ENCODE peak calls at places on chromosomes 3 and 15, in nine cellular contexts. B is DMS 273 treated with DMSO at 0.1 percent for 48 hours, L is T-helper 1 cell, Y is LHCN-M2, N is cardiac muscle cell, U is EH, X is NCI-H2081, G is BJ, W is myocyte. A is an unnamed sample.

GRCh38 chr3:9175421-9175820 is 74.0 kb downstream of the SRGAP3 start:
- DNase-seq in B (no peak), L (no peak), Y (no peak), N (no peak), U (peak; percentile 41), X (no peak), G (no peak), W (peak; percentile 15), A (peak; percentile 83)

GRCh38 chr15:32669870-32670623 is 28.5 kb downstream of the SCG5 start:
- DNase-seq in B (no peak), L (no peak), Y (no peak), N (peak; percentile 85), U (peak; percentile 92), X (no peak), G (peak; percentile 87), W (no peak), A (no peak)

GRCh38 chr3:181974198-181974597 is 262.5 kb downstream of the SOX2 start:
- DNase-seq in B (no peak), L (no peak), Y (no peak), N (no peak), U (no peak), X (no peak), G (no peak), W (no peak), A (peak; percentile 7)

GRCh38 chr3:52402706-52403270 is 42.1 kb downstream of the SEMA3G start:
- DNase-seq in B (no peak), L (no peak), Y (no peak), N (no peak), U (no peak), X (no peak), G (no peak), W (no peak), A (no peak)

GRCh38 chr3:78712270-78712669 is 1055.5 kb downstream of the ROBO1 start:
- DNase-seq in B (no peak), L (no peak), Y (no peak), N (no peak), U (no peak), X (no peak), G (no peak), W (no peak), A (no peak)

GRCh38 chr3:136621628-136622027 is 130.6 kb downstream of the STAG1 start:
- DNase-seq in B (no peak), L (no peak), Y (peak; percentile 35), N (peak; percentile 66), U (peak; percentile 50), X (no peak), G (peak; percentile 9), W (no peak), A (no peak)

GRCh38 chr15:65245096-65245849 is 34.0 kb upstream of the CILP start:
- DNase-seq in B (no peak), L (no peak), Y (peak; percentile 80), N (peak; percentile 82), U (peak; percentile 29), X (no peak), G (no peak), W (peak; percentile 76), A (peak; percentile 26)

GRCh38 chr3:78703944-78704343 is 1063.9 kb downstream of the ROBO1 start:
- DNase-seq in B (no peak), L (no peak), Y (no peak), N (peak; percentile 66), U (no peak), X (no peak), G (no peak), W (no peak), A (no peak)

GRCh38 chr3:15066467-15066866 is 1.4 kb upstream of the MRPS25 start:
- DNase-seq in B (no peak), L (no peak), Y (no peak), N (no peak), U (no peak), X (no peak), G (no peak), W (no peak), A (no peak)

GRCh38 chr15:67201136-67201535 is 53.3 kb downstream of the AAGAB start:
- DNase-seq in B (no peak), L (no peak), Y (peak; percentile 85), N (no peak), U (peak; percentile 52), X (no peak), G (no peak), W (peak; percentile 83), A (peak; percentile 70)

GRCh38 chr15:34620814-34621213 is 37.4 kb upstream of the GOLGA8B start:
- DNase-seq in B (no peak), L (no peak), Y (peak; percentile 72), N (no peak), U (peak; percentile 10), X (no peak), G (no peak), W (peak; percentile 34), A (no peak)

GRCh38 chr3:39569095-39569494 is 101.6 kb downstream of the MOBP start:
- DNase-seq in B (no peak), L (no peak), Y (no peak), N (no peak), U (no peak), X (no peak), G (no peak), W (no peak), A (no peak)

GRCh38 chr3:114709102-114709501 is 415.3 kb downstream of the TIGIT start:
- DNase-seq in B (no peak), L (no peak), Y (peak; percentile 53), N (peak; percentile 45), U (peak; percentile 3), X (no peak), G (no peak), W (no peak), A (no peak)

GRCh38 chr15:45314960-45315359 is 62.9 kb downstream of the SLC28A2 start:
- DNase-seq in B (no peak), L (no peak), Y (no peak), N (peak; percentile 47), U (peak; percentile 10), X (no peak), G (no peak), W (no peak), A (no peak)

GRCh38 chr3:30659270-30660127 is 53.1 kb downstream of the TGFBR2 start:
- DNase-seq in B (no peak), L (no peak), Y (peak; percentile 96), N (peak; percentile 89), U (peak; percentile 97), X (no peak), G (peak; percentile 97), W (peak; percentile 78), A (peak; percentile 90)

GRCh38 chr3:278300-279064 is 81.9 kb downstream of the CHL1 start:
- DNase-seq in B (no peak), L (no peak), Y (no peak), N (no peak), U (no peak), X (no peak), G (no peak), W (no peak), A (no peak)

GRCh38 chr3:43733459-43734384 is 43.0 kb downstream of the ABHD5 start:
- DNase-seq in B (no peak), L (no peak), Y (peak; percentile 50), N (peak; percentile 72), U (peak; percentile 94), X (no peak), G (peak; percentile 39), W (peak; percentile 78), A (peak; percentile 94)

GRCh38 chr3:82978368-82978767 is 1216.9 kb upstream of the GBE1 start:
- DNase-seq in B (no peak), L (no peak), Y (no peak), N (no peak), U (no peak), X (no peak), G (no peak), W (no peak), A (no peak)

GRCh38 chr3:42052867-42053351 is 38.2 kb upstream of the TRAK1 start:
- DNase-seq in B (no peak), L (no peak), Y (no peak), N (peak; percentile 50), U (peak; percentile 37), X (no peak), G (no peak), W (no peak), A (no peak)

GRCh38 chr15:68694111-68694510 is 115.3 kb downstream of the CORO2B start:
- DNase-seq in B (no peak), L (no peak), Y (no peak), N (no peak), U (no peak), X (no peak), G (no peak), W (no peak), A (no peak)

GRCh38 chr15:91849749-91850161 is 3.8 kb upstream of the SLCO3A1 start:
- DNase-seq in B (peak; percentile 5), L (no peak), Y (no peak), N (peak; percentile 79), U (peak; percentile 56), X (no peak), G (no peak), W (no peak), A (peak; percentile 65)

GRCh38 chr3:167929937-167930336 is 165.8 kb downstream of the GOLIM4 start:
- DNase-seq in B (no peak), L (no peak), Y (no peak), N (no peak), U (no peak), X (no peak), G (no peak), W (no peak), A (no peak)

GRCh38 chr3:171393032-171393744 is 67.0 kb downstream of the TNIK start:
- DNase-seq in B (peak; percentile 75), L (no peak), Y (peak; percentile 92), N (peak; percentile 88), U (no peak), X (peak; percentile 55), G (no peak), W (peak; percentile 92), A (peak; percentile 84)

GRCh38 chr15:72967397-72967796 is 84.9 kb upstream of the NEO1 start:
- DNase-seq in B (no peak), L (no peak), Y (no peak), N (no peak), U (no peak), X (no peak), G (no peak), W (no peak), A (no peak)

A was measured in astrocyte of the hippocampus.